ENCODE peak calls at places on chromosomes 11 and 22, in seven cellular contexts. F is body of pancreas, J is astrocyte of the cerebellum, Y is astrocyte of the spinal cord, K is H9, V is GM12864, Z is fibroblast of the aortic adventitia. A is an unnamed sample.

GRCh38 chr11:33912405-33913361 is 20.8 kb upstream of the LMO2 start:
- DNase-seq in F (no peak), J (peak; percentile 79), Y (peak; percentile 85), K (no peak), V (peak; percentile 79), Z (peak; percentile 91), A (no peak)

GRCh38 chr22:19377565-19378361 is 53.8 kb downstream of the HIRA start:
- DNase-seq in F (no peak), J (no peak), Y (no peak), K (no peak), V (no peak), Z (no peak), A (no peak)

GRCh38 chr11:68106165-68106940 is 14.8 kb downstream of the CHKA start:
- DNase-seq in F (peak; percentile 97), J (no peak), Y (no peak), K (no peak), V (no peak), Z (no peak), A (no peak)

GRCh38 chr11:107468596-107468995 is 11.0 kb upstream of the CWF19L2 start:
- DNase-seq in F (no peak), J (no peak), Y (peak; percentile 1), K (no peak), V (no peak), Z (peak; percentile 9), A (no peak)

GRCh38 chr11:7977251-7977917 is 9.8 kb upstream of the EIF3F start:
- DNase-seq in F (no peak), J (peak; percentile 41), Y (peak; percentile 83), K (no peak), V (no peak), Z (peak; percentile 92), A (no peak)

GRCh38 chr11:92380882-92381281 is 156.3 kb downstream of the FAT3 start:
- DNase-seq in F (no peak), J (peak; percentile 28), Y (peak; percentile 85), K (no peak), V (no peak), Z (peak; percentile 22), A (no peak)

GRCh38 chr22:25702046-25702445 is 39.9 kb upstream of the MYO18B start:
- DNase-seq in F (no peak), J (peak; percentile 20), Y (peak; percentile 50), K (no peak), V (no peak), Z (peak; percentile 55), A (no peak)

GRCh38 chr11:46309669-46310288 is 32.3 kb downstream of the CREB3L1 start:
- DNase-seq in F (no peak), J (no peak), Y (no peak), K (no peak), V (no peak), Z (no peak), A (no peak)

GRCh38 chr11:94525933-94526332 is 13.7 kb downstream of the C11orf97 start:
- DNase-seq in F (peak; percentile 65), J (peak; percentile 51), Y (peak; percentile 46), K (no peak), V (no peak), Z (peak; percentile 79), A (no peak)

GRCh38 chr22:43478621-43479285 is 66.9 kb downstream of the MPPED1 start:
- DNase-seq in F (no peak), J (no peak), Y (no peak), K (no peak), V (no peak), Z (no peak), A (no peak)

GRCh38 chr11:87254582-87254981 is 216.8 kb downstream of the TMEM135 start:
- DNase-seq in F (no peak), J (no peak), Y (no peak), K (no peak), V (no peak), Z (no peak), A (no peak)

GRCh38 chr22:48404801-48405447 is 1422.7 kb downstream of the BRD1 start:
- DNase-seq in F (no peak), J (no peak), Y (no peak), K (no peak), V (no peak), Z (no peak), A (no peak)

GRCh38 chr22:35446365-35446764 is 46.4 kb downstream of the MCM5 start:
- DNase-seq in F (no peak), J (peak; percentile 56), Y (peak; percentile 84), K (no peak), V (peak; percentile 10), Z (peak; percentile 66), A (no peak)

GRCh38 chr22:30435674-30436126 is 10.1 kb downstream of the MTFP1 start:
- DNase-seq in F (peak; percentile 52), J (no peak), Y (no peak), K (no peak), V (no peak), Z (no peak), A (no peak)

GRCh38 chr22:36244522-36245391 is 5.4 kb upstream of the APOL2 start:
- DNase-seq in F (peak; percentile 30), J (peak; percentile 81), Y (peak; percentile 46), K (peak; percentile 1), V (no peak), Z (peak; percentile 94), A (no peak)

GRCh38 chr22:46682011-46682731 is 55.9 kb downstream of the CERK start:
- DNase-seq in F (no peak), J (no peak), Y (no peak), K (no peak), V (no peak), Z (no peak), A (no peak)

GRCh38 chr11:19952101-19952605 is 208.1 kb downstream of the DBX1 start:
- DNase-seq in F (no peak), J (no peak), Y (peak; percentile 51), K (no peak), V (no peak), Z (peak; percentile 87), A (no peak)

GRCh38 chr11:18776324-18776723 is 15.3 kb downstream of the PTPN5 start:
- DNase-seq in F (no peak), J (no peak), Y (no peak), K (no peak), V (no peak), Z (no peak), A (no peak)

GRCh38 chr11:18774801-18775200 is 16.8 kb downstream of the PTPN5 start:
- DNase-seq in F (no peak), J (no peak), Y (no peak), K (no peak), V (no peak), Z (no peak), A (no peak)

GRCh38 chr11:18773681-18774080 is 17.9 kb downstream of the PTPN5 start:
- DNase-seq in F (no peak), J (no peak), Y (no peak), K (no peak), V (no peak), Z (no peak), A (no peak)

GRCh38 chr11:18773104-18773503 is 18.5 kb downstream of the PTPN5 start:
- DNase-seq in F (no peak), J (no peak), Y (no peak), K (no peak), V (no peak), Z (no peak), A (no peak)

GRCh38 chr11:18775492-18776292 is 15.9 kb downstream of the PTPN5 start:
- DNase-seq in F (peak; percentile 79), J (no peak), Y (peak; percentile 10), K (peak; percentile 82), V (no peak), Z (peak; percentile 59), A (peak; percentile 87)
- TF ChIP-seq CTCF in F (peak; percentile 51), J (peak; percentile 50), Y (peak; percentile 84), K (peak; percentile 91), V (peak; percentile 97), Z (peak; percentile 51), A (peak; percentile 88)

DNA sequence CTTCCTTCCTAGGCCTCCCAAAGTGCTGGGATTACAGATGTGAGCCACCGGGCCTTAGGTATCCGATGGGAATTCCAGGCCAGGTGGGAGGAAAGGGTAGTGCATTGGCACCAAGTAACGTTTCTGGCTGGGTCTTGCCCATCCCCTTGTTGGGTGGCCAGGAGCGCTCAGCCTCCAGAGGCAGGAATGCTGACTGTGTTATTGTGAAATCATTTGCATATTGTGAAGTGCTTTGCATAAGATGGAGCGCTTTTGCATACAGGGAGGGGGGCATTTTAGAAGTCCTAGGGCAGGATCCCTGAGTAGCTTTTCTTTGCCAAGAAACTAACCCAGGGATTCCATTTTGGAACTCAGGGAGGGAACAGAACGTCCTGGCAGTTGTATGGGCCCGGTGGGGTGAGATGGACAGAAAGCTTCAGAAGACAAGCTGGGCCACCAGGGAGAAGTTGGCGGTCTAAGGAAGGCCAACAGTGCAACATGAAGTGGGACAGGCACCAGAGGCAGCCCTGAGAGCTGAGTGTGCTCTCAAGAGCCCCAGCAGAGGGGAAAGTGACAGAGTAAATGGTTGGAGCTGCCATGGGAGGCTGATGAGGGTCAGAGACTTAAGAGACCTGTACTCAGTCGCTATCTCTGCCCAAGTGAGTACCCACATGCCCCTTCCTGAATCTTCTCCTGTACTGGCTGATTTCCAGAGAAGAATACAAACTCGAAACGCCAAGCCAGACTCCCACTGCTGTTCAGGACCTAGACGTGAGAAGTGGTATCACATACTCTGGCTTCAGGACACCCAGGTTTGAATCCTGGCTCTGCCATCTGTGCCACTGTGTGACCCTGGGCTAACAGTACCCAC is 1.3 kb upstream of the SLC39A13 start:
- DNase-seq in F (no peak), J (no peak), Y (no peak), K (peak; percentile 61), V (no peak), Z (no peak), A (no peak)
- TF ChIP-seq CTCF in F (no peak), J (no peak), Y (no peak), K (peak; percentile 43), V (no peak), Z (peak; percentile 18), A (no peak)

DNA sequence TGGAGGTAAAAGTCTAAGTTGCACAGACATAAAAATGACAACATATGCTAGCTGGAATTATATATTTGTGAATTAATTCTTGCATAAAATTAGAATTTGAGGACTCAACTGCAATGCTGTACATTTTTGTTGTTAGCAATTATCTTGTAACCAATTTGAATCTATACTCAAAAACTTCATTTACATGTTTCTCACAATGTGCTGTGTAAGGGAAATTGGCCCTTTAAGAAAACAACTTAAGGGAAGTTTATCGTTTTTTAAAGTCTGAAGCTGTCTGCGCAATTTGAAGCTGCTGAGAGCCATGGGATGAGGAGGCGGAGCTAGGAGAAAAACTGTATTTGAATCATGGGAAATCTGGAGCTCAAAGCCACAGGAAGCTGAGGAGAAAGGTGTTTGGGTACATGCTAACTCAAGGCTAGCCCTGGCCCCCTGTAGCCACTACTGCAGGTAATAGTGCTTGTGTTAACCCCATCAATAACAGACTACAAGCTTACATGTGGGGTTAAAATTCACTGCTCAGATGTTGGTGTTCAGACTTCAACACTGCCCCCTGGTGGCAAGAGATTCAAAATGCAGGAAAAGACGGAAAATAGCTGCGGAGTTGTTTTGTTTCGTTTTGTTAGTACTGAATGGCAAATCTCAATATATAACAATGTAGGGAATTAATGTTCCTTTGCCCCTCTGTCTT is 126.1 kb downstream of the BRD1 start:
- DNase-seq in F (no peak), J (no peak), Y (no peak), K (no peak), V (no peak), Z (no peak), A (no peak)
- TF ChIP-seq CTCF in F (no peak), J (peak; percentile 33), Y (no peak), K (peak; percentile 77), V (peak; percentile 62), Z (peak; percentile 33), A (peak; percentile 61)

DNA sequence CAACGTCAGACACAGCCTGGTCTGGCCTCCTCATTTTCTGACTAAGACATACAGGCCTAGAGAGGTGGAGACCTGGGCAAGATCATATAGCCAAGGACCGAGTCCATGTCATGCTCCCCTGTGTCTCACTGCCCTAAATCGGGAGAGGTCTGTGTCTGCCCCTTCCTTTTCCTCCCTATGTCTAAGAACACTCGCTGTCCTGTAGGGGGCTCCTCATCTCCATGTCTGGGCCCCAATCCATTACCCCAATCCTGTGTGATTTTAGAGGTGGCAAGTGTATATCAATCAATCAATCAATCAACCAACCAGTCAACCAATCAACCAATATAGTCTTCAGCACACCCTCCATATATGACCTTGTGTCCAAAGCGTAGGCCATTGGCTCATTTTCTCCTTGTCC is 125.7 kb downstream of the KIRREL3 start:
- DNase-seq in F (no peak), J (no peak), Y (no peak), K (peak; percentile 46), V (no peak), Z (no peak), A (no peak)
- TF ChIP-seq CTCF in F (no peak), J (peak; percentile 8), Y (peak; percentile 27), K (peak; percentile 68), V (peak; percentile 55), Z (no peak), A (no peak)

A was measured in neural crest cell.